ENCODE peak calls at places on chromosomes 7 and 10, in six cellular contexts. Y is EH, N is occipital lobe, K is transverse colon, Z is NCI-H1092, O is SIG-M5. D is an unnamed sample.

GRCh38 chr10:45427956-45428338 is 53.9 kb downstream of the ALOX5 start:
- DNase-seq in Z (no peak), K (no peak), N (no peak), Y (no peak), O (no peak), D (no peak)

GRCh38 chr10:103676058-103676785 is 179.2 kb downstream of the SH3PXD2A start:
- DNase-seq in K (no peak), Z (no peak), O (no peak), Y (peak), N (no peak), D (peak)

GRCh38 chr7:2438181-2438580 is 34.8 kb downstream of the CHST12 start:
- DNase-seq in Z (no peak), O (no peak), K (no peak), Y (no peak), N (no peak), D (no peak)

GRCh38 chr10:44965651-44966097 is 6.1 kb downstream of the RASSF4 start:
- DNase-seq in Z (no peak), O (no peak), Y (no peak), N (no peak), K (no peak), D (no peak)

GRCh38 chr10:78335691-78336401 is 302.2 kb downstream of the RPS24 start:
- DNase-seq in K (no peak), N (no peak), O (no peak), Z (no peak), Y (peak), D (peak)

GRCh38 chr7:117269417-117269816 is 53.4 kb downstream of the WNT2 start:
- DNase-seq in N (no peak), Z (no peak), Y (peak), O (no peak), K (no peak), D (peak)

GRCh38 chr7:55019329-55019690 is 493 bp downstream of the EGFR start:
- DNase-seq in Z (no peak), Y (peak), O (no peak), N (no peak), K (peak), D (no peak)

GRCh38 chr10:18738835-18739234 is 79.6 kb downstream of the ARL5B start:
- DNase-seq in Z (no peak), O (no peak), N (no peak), K (no peak), Y (peak), D (peak)

GRCh38 chr10:21304198-21304597 is 221.3 kb downstream of the SKIDA1 start:
- DNase-seq in O (no peak), N (no peak), K (no peak), Y (peak), Z (no peak), D (peak)

GRCh38 chr7:48289661-48290060 is 118.4 kb downstream of the ABCA13 start:
- DNase-seq in O (no peak), Y (no peak), K (no peak), N (no peak), Z (no peak), D (no peak)

GRCh38 chr10:48493083-48493871 is 111.6 kb downstream of the ARHGAP22 start:
- DNase-seq in Y (no peak), O (no peak), Z (no peak), K (no peak), N (no peak), D (peak)

GRCh38 chr7:125424721-125425120 is 495.1 kb upstream of the POT1 start:
- DNase-seq in Y (no peak), O (no peak), N (no peak), K (no peak), Z (no peak), D (no peak)

GRCh38 chr10:29535012-29535777 is 99.6 kb downstream of the SVIL start:
- DNase-seq in K (peak), Z (no peak), Y (peak), N (no peak), O (no peak), D (peak)

GRCh38 chr7:82017334-82017943 is 247.6 kb upstream of the HGF start:
- DNase-seq in K (no peak), N (no peak), O (no peak), Z (no peak), Y (peak), D (peak)

GRCh38 chr7:26525413-26526287 is 234.0 kb downstream of the SNX10 start:
- DNase-seq in N (no peak), K (peak), Z (peak), Y (no peak), O (no peak), D (no peak)

GRCh38 chr7:126972571-126972970 is 280.2 kb downstream of the GRM8 start:
- DNase-seq in N (no peak), Z (no peak), K (no peak), Y (no peak), O (no peak), D (no peak)

GRCh38 chr10:115772606-115773005 is 500.4 kb downstream of the GFRA1 start:
- DNase-seq in K (no peak), Y (peak), N (no peak), Z (no peak), O (no peak), D (peak)

GRCh38 chr7:79034733-79035132 is 418.7 kb downstream of the MAGI2 start:
- DNase-seq in O (no peak), Y (no peak), Z (no peak), K (no peak), N (no peak), D (no peak)

GRCh38 chr7:51009716-51010496 is 227.2 kb upstream of the GRB10 start:
- DNase-seq in Y (peak), O (no peak), Z (peak), K (no peak), N (no peak), D (peak)

GRCh38 chr7:28608766-28609165 is 196.4 kb downstream of the CREB5 start:
- DNase-seq in N (no peak), K (no peak), Z (no peak), O (no peak), Y (no peak), D (peak)

GRCh38 chr10:58956926-58957325 is 219.5 kb upstream of the PHYHIPL start:
- DNase-seq in O (no peak), Y (peak), N (no peak), Z (no peak), K (no peak), D (peak)

GRCh38 chr10:98265403-98266378 is 2.3 kb downstream of the LOXL4 start:
- DNase-seq in N (no peak), O (no peak), Y (no peak), Z (no peak), K (no peak), D (no peak)

GRCh38 chr10:60341969-60342368 is 47.7 kb downstream of the ANK3 start:
- DNase-seq in Z (no peak), O (no peak), Y (no peak), N (no peak), K (no peak), D (no peak)

GRCh38 chr10:101848894-101849351 is 5.3 kb upstream of the KCNIP2 start:
- DNase-seq in K (no peak), Z (no peak), N (no peak), O (peak), Y (peak), D (no peak)

GRCh38 chr10:22631646-22632278 is 82.6 kb downstream of the PIP4K2A start:
- DNase-seq in K (no peak), Y (no peak), N (no peak), O (no peak), Z (no peak), D (peak)

GRCh38 chr10:31399631-31400030 is 80.6 kb downstream of the ZEB1 start:
- DNase-seq in N (peak), Z (no peak), Y (peak), K (no peak), O (no peak), D (peak)

GRCh38 chr7:44141221-44141850 is at the start of gene MYL7:
- DNase-seq in O (no peak), K (no peak), Y (no peak), N (no peak), Z (no peak), D (no peak)

GRCh38 chr10:14698487-14699170 is 76.1 kb downstream of the FAM107B start:
- DNase-seq in N (no peak), O (no peak), Y (peak), K (no peak), Z (no peak), D (peak)

D was measured in AG10803.